ENCODE peak calls at places on chromosomes 16 and 17, in nine cellular contexts. One of them, this sample, is unnamed.

GRCh38 chr17:17536702-17537101 is 40.5 kb upstream of the RASD1 start:
- DNase-seq in cardiac muscle cell: no peak
- DNase-seq in spleen: no peak
- DNase-seq in stimulated activated CD4-positive, alpha-beta T cell treated with anti-CD3 and anti-CD28 coated beads, Interleukin-4, amount 100 ng/mL, for 1 hour: no peak
- DNase-seq in A549: no peak
- DNase-seq in IMR-90: no peak
- DNase-seq in cardiac septum: no peak
- DNase-seq in T-helper 2 cell: no peak
- DNase-seq in AG20443: no peak
- DNase-seq in this sample: no peak

GRCh38 chr16:57752203-57752580 is 16.6 kb downstream of the KATNB1 start:
- DNase-seq in stimulated activated CD4-positive, alpha-beta T cell treated with anti-CD3 and anti-CD28 coated beads, Interleukin-4, amount 100 ng/mL, for 1 hour: no peak
- DNase-seq in cardiac septum: no peak
- DNase-seq in A549: no peak
- DNase-seq in AG20443: no peak
- DNase-seq in spleen: no peak
- DNase-seq in T-helper 2 cell: no peak
- DNase-seq in cardiac muscle cell: no peak
- DNase-seq in IMR-90: no peak
- DNase-seq in this sample: no peak

GRCh38 chr16:68713430-68713829 is 23.7 kb upstream of the CDH1 start:
- DNase-seq in A549: no peak
- DNase-seq in spleen: no peak
- DNase-seq in T-helper 2 cell: no peak
- DNase-seq in IMR-90: no peak
- DNase-seq in cardiac septum: no peak
- DNase-seq in stimulated activated CD4-positive, alpha-beta T cell treated with anti-CD3 and anti-CD28 coated beads, Interleukin-4, amount 100 ng/mL, for 1 hour: no peak
- DNase-seq in cardiac muscle cell: no peak
- DNase-seq in AG20443: no peak
- DNase-seq in this sample: no peak

GRCh38 chr17:6843241-6843890 is 11.8 kb upstream of the TEKT1 start:
- DNase-seq in A549: peak
- DNase-seq in cardiac muscle cell: peak
- DNase-seq in T-helper 2 cell: no peak
- DNase-seq in AG20443: peak
- DNase-seq in spleen: no peak
- DNase-seq in IMR-90: peak
- DNase-seq in stimulated activated CD4-positive, alpha-beta T cell treated with anti-CD3 and anti-CD28 coated beads, Interleukin-4, amount 100 ng/mL, for 1 hour: no peak
- DNase-seq in cardiac septum: no peak
- DNase-seq in this sample: no peak

GRCh38 chr17:81941484-81942166 is 4.5 kb upstream of the PYCR1 start:
- DNase-seq in cardiac septum: peak
- DNase-seq in cardiac muscle cell: peak
- DNase-seq in stimulated activated CD4-positive, alpha-beta T cell treated with anti-CD3 and anti-CD28 coated beads, Interleukin-4, amount 100 ng/mL, for 1 hour: no peak
- DNase-seq in AG20443: no peak
- DNase-seq in A549: no peak
- DNase-seq in IMR-90: no peak
- DNase-seq in T-helper 2 cell: no peak
- DNase-seq in spleen: no peak
- DNase-seq in this sample: no peak

GRCh38 chr16:30005341-30006094 is 5.3 kb downstream of the DOC2A start:
- DNase-seq in A549: peak
- DNase-seq in IMR-90: peak
- DNase-seq in spleen: no peak
- DNase-seq in T-helper 2 cell: peak
- DNase-seq in stimulated activated CD4-positive, alpha-beta T cell treated with anti-CD3 and anti-CD28 coated beads, Interleukin-4, amount 100 ng/mL, for 1 hour: peak
- DNase-seq in cardiac septum: no peak
- DNase-seq in cardiac muscle cell: peak
- DNase-seq in AG20443: peak
- DNase-seq in this sample: no peak

GRCh38 chr16:2471016-2471652 is at the start of gene NTN3:
- DNase-seq in spleen: no peak
- DNase-seq in A549: no peak
- DNase-seq in cardiac septum: no peak
- DNase-seq in cardiac muscle cell: peak
- DNase-seq in IMR-90: no peak
- DNase-seq in T-helper 2 cell: no peak
- DNase-seq in AG20443: peak
- DNase-seq in stimulated activated CD4-positive, alpha-beta T cell treated with anti-CD3 and anti-CD28 coated beads, Interleukin-4, amount 100 ng/mL, for 1 hour: no peak
- DNase-seq in this sample: no peak

GRCh38 chr16:1144476-1145382 is 8.2 kb upstream of the CACNA1H start:
- DNase-seq in A549: no peak
- DNase-seq in T-helper 2 cell: no peak
- DNase-seq in cardiac muscle cell: no peak
- DNase-seq in IMR-90: no peak
- DNase-seq in cardiac septum: no peak
- DNase-seq in spleen: no peak
- DNase-seq in stimulated activated CD4-positive, alpha-beta T cell treated with anti-CD3 and anti-CD28 coated beads, Interleukin-4, amount 100 ng/mL, for 1 hour: no peak
- DNase-seq in AG20443: no peak
- DNase-seq in this sample: no peak

GRCh38 chr17:263271-263670 is 81.8 kb upstream of the DOC2B start:
- DNase-seq in IMR-90: no peak
- DNase-seq in stimulated activated CD4-positive, alpha-beta T cell treated with anti-CD3 and anti-CD28 coated beads, Interleukin-4, amount 100 ng/mL, for 1 hour: no peak
- DNase-seq in AG20443: no peak
- DNase-seq in T-helper 2 cell: no peak
- DNase-seq in cardiac muscle cell: no peak
- DNase-seq in A549: no peak
- DNase-seq in spleen: peak
- DNase-seq in cardiac septum: peak
- DNase-seq in this sample: no peak

GRCh38 chr17:64032081-64032480 is 11.6 kb upstream of the ICAM2 start:
- DNase-seq in T-helper 2 cell: no peak
- DNase-seq in stimulated activated CD4-positive, alpha-beta T cell treated with anti-CD3 and anti-CD28 coated beads, Interleukin-4, amount 100 ng/mL, for 1 hour: no peak
- DNase-seq in cardiac septum: no peak
- DNase-seq in A549: no peak
- DNase-seq in IMR-90: peak
- DNase-seq in spleen: no peak
- DNase-seq in AG20443: no peak
- DNase-seq in cardiac muscle cell: no peak
- DNase-seq in this sample: no peak

GRCh38 chr16:11099672-11100195 is 155.4 kb downstream of the CLEC16A start:
- DNase-seq in T-helper 2 cell: no peak
- DNase-seq in A549: no peak
- DNase-seq in cardiac muscle cell: no peak
- DNase-seq in spleen: no peak
- DNase-seq in AG20443: no peak
- DNase-seq in cardiac septum: no peak
- DNase-seq in stimulated activated CD4-positive, alpha-beta T cell treated with anti-CD3 and anti-CD28 coated beads, Interleukin-4, amount 100 ng/mL, for 1 hour: no peak
- DNase-seq in IMR-90: no peak
- DNase-seq in this sample: no peak

GRCh38 chr17:76997981-76998531 is 129.9 kb downstream of the MGAT5B start:
- DNase-seq in spleen: no peak
- DNase-seq in AG20443: no peak
- DNase-seq in IMR-90: no peak
- DNase-seq in T-helper 2 cell: peak
- DNase-seq in cardiac septum: no peak
- DNase-seq in A549: no peak
- DNase-seq in stimulated activated CD4-positive, alpha-beta T cell treated with anti-CD3 and anti-CD28 coated beads, Interleukin-4, amount 100 ng/mL, for 1 hour: no peak
- DNase-seq in cardiac muscle cell: no peak
- DNase-seq in this sample: peak

GRCh38 chr17:49557204-49558024 is 18.3 kb upstream of the NXPH3 start:
- DNase-seq in AG20443: peak
- DNase-seq in cardiac septum: peak
- DNase-seq in A549: peak
- DNase-seq in IMR-90: peak
- DNase-seq in cardiac muscle cell: peak
- DNase-seq in spleen: peak
- DNase-seq in stimulated activated CD4-positive, alpha-beta T cell treated with anti-CD3 and anti-CD28 coated beads, Interleukin-4, amount 100 ng/mL, for 1 hour: peak
- DNase-seq in T-helper 2 cell: no peak
- DNase-seq in this sample: peak

This sample was measured in stimulated activated naive CD4-positive, alpha-beta T cell treated with Interleukin-2 at 50 U/mL for 16 hours.